ENCODE peak calls at places on chromosomes 4 and X, in five cellular contexts. L, G, D, X and I are unnamed samples.

GRCh38 chr4:106650701-106651100 is 282.1 kb upstream of the GIMD1 start:
- DNase-seq in L (no peak), G (no peak), D (no peak), X (no peak), I (no peak)

GRCh38 chr4:77773101-77773500 is 46.1 kb downstream of the CNOT6L start:
- DNase-seq in L (no peak), G (peak), D (no peak), X (peak), I (no peak)

GRCh38 chr4:6236816-6237390 is 32.7 kb upstream of the WFS1 start:
- DNase-seq in L (no peak), G (no peak), D (no peak), X (no peak), I (peak)

GRCh38 chrX:134749651-134750450 is 91.6 kb upstream of the PLAC1 start:
- DNase-seq in L (no peak), G (no peak), D (no peak), X (no peak), I (no peak)

GRCh38 chrX:72061091-72061490 is 70.6 kb downstream of the RTL5 start:
- DNase-seq in L (no peak), G (no peak), D (no peak), X (peak), I (no peak)

GRCh38 chr4:150973626-150974250 is 41.3 kb downstream of the LRBA start:
- DNase-seq in L (no peak), G (no peak), D (no peak), X (peak), I (no peak)

GRCh38 chr4:169315530-169316306 is 45.0 kb upstream of the SH3RF1 start:
- DNase-seq in L (no peak), G (peak), D (no peak), X (peak), I (no peak)

GRCh38 chr4:169410839-169411770 is 140.3 kb upstream of the SH3RF1 start:
- DNase-seq in L (peak), G (peak), D (peak), X (peak), I (no peak)

GRCh38 chrX:116230136-116230886 is 59.8 kb downstream of the AGTR2 start:
- DNase-seq in L (no peak), G (peak), D (no peak), X (no peak), I (no peak)

GRCh38 chrX:13688772-13689518 is at the start of gene RAB9A:
- DNase-seq in L (peak), G (peak), D (peak), X (peak), I (peak)

GRCh38 chrX:97639526-97639925 is 755.8 kb downstream of the RPA4 start:
- DNase-seq in L (no peak), G (no peak), D (no peak), X (no peak), I (no peak)

GRCh38 chrX:154368630-154369452 is 5.6 kb downstream of the FLNA start:
- DNase-seq in L (peak), G (peak), D (peak), X (peak), I (peak)

GRCh38 chrX:3262906-3263305 is 83.5 kb downstream of the MXRA5 start:
- DNase-seq in L (no peak), G (peak), D (no peak), X (peak), I (no peak)

GRCh38 chr4:37977471-37978452 is 17.6 kb downstream of the PTTG2 start:
- DNase-seq in L (peak), G (peak), D (peak), X (peak), I (peak)